ENCODE peak calls at places on chromosomes 16 and 17, in six cellular contexts. B is stomach, O is fibroblast of lung, X is uterus, U is heart left ventricle, H is AG04450. S is an unnamed sample.

GRCh38 chr16:49012961-49013726 is 268.5 kb downstream of the CBLN1 start:
- DNase-seq in O (no peak), U (peak), X (peak), H (no peak), B (no peak), S (no peak)

GRCh38 chr16:15952265-15952711 is 2.9 kb downstream of the ABCC1 start:
- DNase-seq in U (no peak), B (no peak), O (no peak), H (no peak), X (no peak), S (no peak)

GRCh38 chr16:75265911-75266701 is 14.7 kb upstream of the BCAR1 start:
- DNase-seq in B (peak), U (peak), O (peak), X (peak), H (no peak), S (no peak)

GRCh38 chr17:80967404-80967872 is 24.2 kb upstream of the CHMP6 start:
- DNase-seq in X (no peak), H (no peak), B (no peak), O (no peak), U (no peak), S (no peak)

GRCh38 chr17:49390548-49391324 is 23.9 kb downstream of the PHB1 start:
- DNase-seq in O (no peak), X (no peak), H (no peak), U (peak), B (peak), S (no peak)

GRCh38 chr17:70434536-70435490 is 265.5 kb downstream of the KCNJ2 start:
- DNase-seq in U (no peak), B (no peak), H (no peak), X (no peak), O (no peak), S (no peak)

GRCh38 chr17:21292867-21293845 is 8.6 kb downstream of the MAP2K3 start:
- DNase-seq in H (no peak), X (no peak), U (no peak), B (no peak), O (no peak), S (no peak)

GRCh38 chr16:87324411-87325275 is 7.5 kb upstream of the C16orf95 start:
- DNase-seq in H (no peak), U (peak), X (peak), B (no peak), O (peak), S (no peak)

GRCh38 chr16:19831678-19832077 is 53.0 kb downstream of the GPRC5B start:
- DNase-seq in B (no peak), U (no peak), X (no peak), O (peak), H (peak), S (peak)

GRCh38 chr16:734208-734980 is 6.4 kb downstream of the CIAO3 start:
- DNase-seq in X (no peak), B (no peak), H (no peak), U (no peak), O (no peak), S (no peak)

GRCh38 chr16:86740817-86741799 is 162.8 kb downstream of the FOXL1 start:
- DNase-seq in U (peak), H (no peak), B (no peak), X (peak), O (peak), S (peak)

GRCh38 chr16:79621027-79621426 is 20.5 kb upstream of the MAF start:
- DNase-seq in B (no peak), H (no peak), U (no peak), O (no peak), X (no peak), S (no peak)

GRCh38 chr17:45429338-45430005 is 3.2 kb downstream of the ARHGAP27 start:
- DNase-seq in H (no peak), O (no peak), U (peak), B (peak), X (no peak), S (no peak)

GRCh38 chr17:68293490-68294195 is 2.3 kb downstream of the ARSG start:
- DNase-seq in U (no peak), O (no peak), B (no peak), X (no peak), H (no peak), S (no peak)

GRCh38 chr16:67016681-67017450 is 12.1 kb upstream of the CBFB start:
- DNase-seq in O (no peak), U (no peak), X (no peak), H (no peak), B (no peak), S (no peak)

GRCh38 chr16:88799569-88800276 is 3.9 kb upstream of the CDT1 start:
- DNase-seq in H (no peak), X (no peak), O (peak), B (no peak), U (peak), S (no peak)

GRCh38 chr17:7673239-7673638 is 14.1 kb downstream of the TP53 start:
- DNase-seq in U (no peak), X (no peak), H (no peak), O (peak), B (peak), S (peak)

GRCh38 chr17:15194859-15195277 is 70.3 kb downstream of the PMP22 start:
- DNase-seq in X (no peak), U (no peak), B (no peak), O (no peak), H (no peak), S (no peak)

GRCh38 chr16:55418586-55418985 is 60.4 kb upstream of the MMP2 start:
- DNase-seq in O (no peak), X (no peak), B (no peak), U (no peak), H (no peak), S (no peak)

GRCh38 chr17:33500141-33500540 is 207.0 kb upstream of the ASIC2 start:
- DNase-seq in O (no peak), X (no peak), B (no peak), U (peak), H (no peak), S (no peak)

GRCh38 chr17:43129671-43130010 is 4.5 kb upstream of the BRCA1 start:
- DNase-seq in U (no peak), X (no peak), H (no peak), O (no peak), B (no peak), S (no peak)

GRCh38 chr17:58693208-58693607 is 806 bp downstream of the RAD51C start:
- DNase-seq in X (no peak), H (no peak), O (peak), B (no peak), U (no peak), S (no peak)

GRCh38 chr17:13003454-13003851 is 14.4 kb downstream of the ELAC2 start:
- DNase-seq in X (no peak), H (no peak), B (no peak), O (no peak), U (no peak), S (no peak)

GRCh38 chr17:82840431-82840831 is 609 bp upstream of the ZNF750 start:
- DNase-seq in O (no peak), H (no peak), U (no peak), B (no peak), X (no peak), S (no peak)

GRCh38 chr16:82533161-82533560 is 93.6 kb upstream of the CDH13 start:
- DNase-seq in X (no peak), B (no peak), U (no peak), H (no peak), O (no peak), S (no peak)

GRCh38 chr17:70767102-70767701 is 597.9 kb downstream of the KCNJ2 start:
- DNase-seq in U (no peak), B (no peak), X (no peak), O (peak), H (peak), S (peak)

GRCh38 chr17:17275991-17276390 is 5.1 kb downstream of the COPS3 start:
- DNase-seq in B (no peak), U (no peak), H (no peak), X (no peak), O (no peak), S (no peak)

GRCh38 chr17:17264430-17264829 is 16.6 kb downstream of the COPS3 start:
- DNase-seq in B (no peak), O (no peak), X (no peak), H (no peak), U (no peak), S (no peak)

GRCh38 chr17:17269926-17270773 is 10.9 kb downstream of the COPS3 start:
- DNase-seq in O (no peak), H (no peak), X (no peak), B (no peak), U (no peak), S (no peak)
- TF ChIP-seq CTCF in O (no peak), H (peak), X (no peak), B (no peak), U (peak), S (peak)

GRCh38 chr16:31106509-31107464 is 1.4 kb upstream of the BCKDK start:
- DNase-seq in H (no peak), X (no peak), B (no peak), O (no peak), U (no peak), S (no peak)

GRCh38 chr16:31108794-31109558 is 790 bp downstream of the BCKDK start:
- DNase-seq in H (no peak), B (no peak), O (no peak), U (no peak), X (no peak), S (no peak)

GRCh38 chr16:31107465-31107867 is 720 bp upstream of the BCKDK start:
- DNase-seq in X (no peak), U (no peak), O (no peak), B (no peak), H (no peak), S (no peak)

GRCh38 chr16:31108035-31108793 is at the start of gene BCKDK:
- DNase-seq in X (peak), U (peak), B (peak), H (no peak), O (peak), S (peak)

DNA sequence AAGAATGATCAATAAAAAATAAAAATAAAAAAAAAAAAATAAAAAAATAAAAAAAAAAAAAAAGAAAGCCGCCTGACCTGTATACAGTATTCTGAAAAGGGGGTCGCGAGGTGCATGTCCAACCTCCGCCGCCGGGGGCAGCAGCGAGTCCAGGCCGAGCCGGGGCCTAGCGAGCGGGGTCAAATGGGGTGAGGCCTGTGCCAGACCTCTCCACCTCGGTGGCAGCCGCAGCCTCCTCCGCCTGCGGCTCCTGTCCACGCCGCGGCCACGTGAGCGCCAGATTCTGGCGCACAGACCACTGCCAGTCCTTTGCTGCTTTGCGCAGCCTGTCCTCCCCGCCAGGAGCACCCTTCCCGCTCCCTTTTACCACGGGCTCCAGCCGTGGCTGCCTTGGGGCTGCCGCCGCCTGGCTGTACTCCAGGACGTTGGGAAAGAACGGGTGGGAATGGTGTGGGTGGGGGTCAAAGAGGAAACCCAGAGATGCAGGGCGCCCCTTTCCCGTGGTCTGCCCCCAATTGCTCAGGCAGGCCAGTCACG is 2.4 kb upstream of the BCKDK start:
- DNase-seq in B (peak), O (peak), U (peak), H (no peak), X (peak), S (peak)
- H3K4me3 ChIP-seq in B (peak), O (no peak), U (peak), H (no peak), X (peak), S (no peak)

GRCh38 chr16:27181020-27181419 is 22.3 kb upstream of the KDM8 start:
- DNase-seq in O (no peak), X (no peak), U (no peak), H (no peak), B (no peak), S (no peak)
- TF ChIP-seq CTCF in O (no peak), X (no peak), U (no peak), H (no peak), B (no peak), S (no peak)

DNA sequence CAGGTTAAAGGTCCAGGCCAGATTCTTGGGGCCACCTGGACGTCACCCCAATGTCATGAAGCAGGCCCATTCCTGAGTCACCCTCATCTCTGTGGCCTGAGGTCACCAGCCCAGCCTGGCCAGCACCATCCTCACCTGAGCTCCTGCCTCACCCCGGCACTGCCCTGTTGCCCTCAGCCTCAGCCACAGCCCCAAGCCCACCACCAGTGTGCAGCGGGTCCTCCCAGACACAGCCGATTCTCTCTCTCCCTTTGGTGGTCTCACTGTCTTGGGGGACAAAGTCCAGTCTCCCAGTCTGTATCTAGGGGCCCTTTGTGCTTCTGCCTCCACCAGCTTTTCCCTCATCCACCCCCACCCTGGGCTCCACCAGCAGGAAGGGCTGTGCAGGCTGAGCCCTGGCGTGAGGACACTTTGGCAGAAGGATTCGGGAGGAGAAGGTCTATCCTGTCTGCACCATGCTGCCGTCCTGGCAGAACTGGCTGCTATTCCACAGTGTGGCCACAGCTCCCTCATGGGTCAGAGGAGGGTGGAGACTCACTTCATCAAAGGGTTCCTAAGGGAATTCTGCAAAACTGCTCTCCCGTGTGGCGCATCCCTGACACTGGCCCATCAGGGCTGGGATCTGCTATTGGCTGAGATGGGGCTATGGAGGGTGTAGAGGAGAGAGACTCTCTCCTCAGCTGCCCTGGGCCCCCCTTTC is 64.3 kb downstream of the PRMT7 start:
- DNase-seq in O (no peak), B (no peak), U (no peak), X (no peak), H (no peak), S (no peak)
- H3K4me3 ChIP-seq in O (no peak), B (no peak), U (no peak), X (no peak), H (no peak), S (no peak)

GRCh38 chr17:5800646-5801045 is 216.3 kb upstream of the NLRP1 start:
- DNase-seq in X (no peak), U (no peak), O (no peak), H (no peak), B (no peak), S (peak)
- TF ChIP-seq CTCF in X (no peak), U (no peak), O (no peak), H (no peak), B (no peak), S (no peak)

GRCh38 chr16:71289732-71290062 is 495 bp upstream of the CMTR2 start:
- DNase-seq in U (no peak), O (no peak), H (no peak), B (no peak), X (no peak), S (no peak)

GRCh38 chr16:71288570-71288889 is 672 bp downstream of the CMTR2 start:
- DNase-seq in B (no peak), O (no peak), X (no peak), U (no peak), H (no peak), S (no peak)

GRCh38 chr16:71287454-71287853 is 1.7 kb downstream of the CMTR2 start:
- DNase-seq in U (no peak), X (no peak), O (no peak), H (no peak), B (no peak), S (no peak)

GRCh38 chr16:71288890-71289731 is at the start of gene CMTR2:
- DNase-seq in H (peak), X (peak), O (peak), B (peak), U (peak), S (peak)

GRCh38 chr16:71287903-71288302 is 1.3 kb downstream of the CMTR2 start:
- DNase-seq in H (no peak), X (no peak), U (no peak), B (no peak), O (no peak), S (no peak)
- H3K4me3 ChIP-seq in H (peak), X (no peak), U (peak), B (peak), O (peak), S (peak)

GRCh38 chr16:62068747-62069146 is 32.5 kb upstream of the CDH8 start:
- DNase-seq in B (no peak), U (no peak), X (no peak), O (no peak), H (no peak), S (no peak)
- TF ChIP-seq CTCF in B (no peak), U (no peak), X (no peak), O (no peak), H (no peak), S (no peak)

GRCh38 chr17:74466785-74467158 is 338 bp downstream of the CD300A start:
- DNase-seq in B (no peak), X (no peak), H (no peak), O (no peak), U (no peak), S (no peak)

GRCh38 chr17:74467221-74467951 is 952 bp downstream of the CD300A start:
- DNase-seq in H (no peak), X (no peak), O (no peak), U (no peak), B (peak), S (no peak)

GRCh38 chr17:74464730-74465377 is 1.6 kb upstream of the CD300A start:
- DNase-seq in H (no peak), O (no peak), X (no peak), B (no peak), U (no peak), S (no peak)

GRCh38 chr17:74466111-74466784 is at the start of gene CD300A:
- DNase-seq in X (no peak), H (no peak), U (peak), O (no peak), B (peak), S (no peak)

GRCh38 chr17:74465378-74466110 is 890 bp upstream of the CD300A start:
- DNase-seq in B (no peak), U (no peak), O (no peak), H (no peak), X (no peak), S (no peak)
- H3K4me3 ChIP-seq in B (peak), U (peak), O (no peak), H (no peak), X (no peak), S (no peak)

GRCh38 chr17:29588561-29589411 is 662 bp downstream of the GIT1 start:
- DNase-seq in X (peak), B (no peak), U (peak), O (peak), H (no peak), S (no peak)
- TF ChIP-seq CTCF in X (no peak), B (no peak), U (no peak), O (no peak), H (no peak), S (no peak)

DNA sequence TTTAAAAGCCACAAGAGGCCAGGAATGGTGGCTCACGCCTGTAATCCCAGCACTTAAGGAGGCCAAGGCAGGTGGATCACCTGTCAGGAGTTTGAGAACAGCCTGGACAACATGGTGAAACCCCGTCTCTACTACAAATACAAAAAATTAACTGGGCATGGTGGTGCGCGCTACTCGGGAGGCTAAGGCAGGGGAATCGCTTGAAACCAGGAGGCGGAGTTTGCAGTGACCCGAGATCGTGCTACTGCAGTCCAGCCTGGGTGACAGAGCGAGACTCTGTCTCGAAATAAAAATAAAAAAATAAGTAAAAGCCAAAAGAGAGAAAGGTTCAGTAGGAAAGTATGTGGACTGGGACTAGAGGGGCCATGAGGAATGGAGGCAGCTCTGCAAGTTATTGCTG is 13.1 kb upstream of the ITGAL start:
- DNase-seq in U (no peak), H (no peak), B (no peak), O (no peak), X (no peak), S (no peak)
- H3K4me3 ChIP-seq in U (no peak), H (no peak), B (no peak), O (no peak), X (no peak), S (no peak)